ENCODE peak calls at places on chromosomes 12 and 14, in eight cellular contexts. One of them, this sample, is unnamed.

GRCh38 chr14:92652413-92653151 is 95.8 kb downstream of the LGMN start:
- DNase-seq in HCT116: no peak
- DNase-seq in right lobe of liver: no peak
- DNase-seq in erythroblast: no peak
- DNase-seq in endothelial cell of umbilical vein: no peak
- DNase-seq in stomach: no peak
- DNase-seq in esophagus squamous epithelium: no peak
- DNase-seq in breast epithelium: no peak
- DNase-seq in this sample: no peak

GRCh38 chr14:52267501-52268190 is at the start of gene PTGDR:
- DNase-seq in endothelial cell of umbilical vein: no peak
- DNase-seq in esophagus squamous epithelium: no peak
- DNase-seq in stomach: peak; percentile 30
- DNase-seq in breast epithelium: no peak
- DNase-seq in erythroblast: peak; percentile 34
- DNase-seq in right lobe of liver: no peak
- DNase-seq in HCT116: no peak
- DNase-seq in this sample: no peak

GRCh38 chr12:25829192-25829591 is 129.3 kb upstream of the RASSF8 start:
- DNase-seq in right lobe of liver: no peak
- DNase-seq in endothelial cell of umbilical vein: peak; percentile 97
- DNase-seq in HCT116: no peak
- DNase-seq in esophagus squamous epithelium: no peak
- DNase-seq in erythroblast: no peak
- DNase-seq in stomach: no peak
- DNase-seq in breast epithelium: no peak
- DNase-seq in this sample: peak; percentile 39

GRCh38 chr14:77612011-77612620 is 4.3 kb downstream of the SPTLC2 start:
- DNase-seq in esophagus squamous epithelium: no peak
- DNase-seq in endothelial cell of umbilical vein: peak; percentile 38
- DNase-seq in erythroblast: no peak
- DNase-seq in right lobe of liver: no peak
- DNase-seq in breast epithelium: no peak
- DNase-seq in HCT116: no peak
- DNase-seq in stomach: no peak
- DNase-seq in this sample: no peak

GRCh38 chr14:99436247-99437180 is 44.1 kb downstream of the SETD3 start:
- DNase-seq in right lobe of liver: no peak
- DNase-seq in esophagus squamous epithelium: no peak
- DNase-seq in HCT116: no peak
- DNase-seq in stomach: no peak
- DNase-seq in erythroblast: no peak
- DNase-seq in breast epithelium: no peak
- DNase-seq in endothelial cell of umbilical vein: peak; percentile 58
- DNase-seq in this sample: no peak

GRCh38 chr12:118053071-118053985 is 7.7 kb downstream of the WSB2 start:
- DNase-seq in esophagus squamous epithelium: no peak
- DNase-seq in stomach: no peak
- DNase-seq in HCT116: no peak
- DNase-seq in erythroblast: no peak
- DNase-seq in breast epithelium: no peak
- DNase-seq in endothelial cell of umbilical vein: no peak
- DNase-seq in right lobe of liver: no peak
- DNase-seq in this sample: no peak

GRCh38 chr12:23938422-23938821 is 11.0 kb downstream of the SOX5 start:
- DNase-seq in erythroblast: no peak
- DNase-seq in endothelial cell of umbilical vein: no peak
- DNase-seq in stomach: no peak
- DNase-seq in breast epithelium: no peak
- DNase-seq in right lobe of liver: no peak
- DNase-seq in HCT116: no peak
- DNase-seq in esophagus squamous epithelium: no peak
- DNase-seq in this sample: no peak

GRCh38 chr14:20530771-20531571 is 25.6 kb downstream of the RNASE10 start:
- DNase-seq in HCT116: peak; percentile 78
- DNase-seq in erythroblast: peak; percentile 69
- DNase-seq in right lobe of liver: peak; percentile 75
- DNase-seq in breast epithelium: no peak
- DNase-seq in endothelial cell of umbilical vein: peak; percentile 71
- DNase-seq in esophagus squamous epithelium: peak; percentile 7
- DNase-seq in stomach: peak; percentile 73
- DNase-seq in this sample: no peak

GRCh38 chr12:49041881-49042484 is 18.6 kb downstream of the KMT2D start:
- DNase-seq in stomach: no peak
- DNase-seq in right lobe of liver: no peak
- DNase-seq in erythroblast: no peak
- DNase-seq in HCT116: no peak
- DNase-seq in endothelial cell of umbilical vein: no peak
- DNase-seq in esophagus squamous epithelium: no peak
- DNase-seq in breast epithelium: no peak
- DNase-seq in this sample: no peak

GRCh38 chr12:10557766-10558165 is 52.1 kb downstream of the EIF2S3B start:
- DNase-seq in right lobe of liver: no peak
- DNase-seq in breast epithelium: no peak
- DNase-seq in esophagus squamous epithelium: no peak
- DNase-seq in stomach: no peak
- DNase-seq in erythroblast: no peak
- DNase-seq in HCT116: no peak
- DNase-seq in endothelial cell of umbilical vein: no peak
- DNase-seq in this sample: no peak

GRCh38 chr12:68236421-68237059 is 10.9 kb upstream of the IL26 start:
- DNase-seq in erythroblast: peak; percentile 73
- DNase-seq in endothelial cell of umbilical vein: peak; percentile 20
- DNase-seq in HCT116: no peak
- DNase-seq in esophagus squamous epithelium: no peak
- DNase-seq in right lobe of liver: peak; percentile 45
- DNase-seq in stomach: no peak
- DNase-seq in breast epithelium: no peak
- DNase-seq in this sample: no peak

GRCh38 chr12:3837049-3837448 is 36.1 kb downstream of the PARP11 start:
- DNase-seq in right lobe of liver: no peak
- DNase-seq in stomach: no peak
- DNase-seq in endothelial cell of umbilical vein: no peak
- DNase-seq in erythroblast: peak; percentile 6
- DNase-seq in HCT116: no peak
- DNase-seq in breast epithelium: no peak
- DNase-seq in esophagus squamous epithelium: no peak
- DNase-seq in this sample: no peak

GRCh38 chr12:131536766-131537165 is 174.1 kb upstream of the SFSWAP start:
- DNase-seq in stomach: no peak
- DNase-seq in esophagus squamous epithelium: no peak
- DNase-seq in HCT116: no peak
- DNase-seq in breast epithelium: no peak
- DNase-seq in endothelial cell of umbilical vein: no peak
- DNase-seq in erythroblast: no peak
- DNase-seq in right lobe of liver: no peak
- DNase-seq in this sample: no peak

GRCh38 chr14:61444215-61444768 is 122.9 kb downstream of the PRKCH start:
- DNase-seq in right lobe of liver: no peak
- DNase-seq in breast epithelium: no peak
- DNase-seq in stomach: no peak
- DNase-seq in endothelial cell of umbilical vein: no peak
- DNase-seq in erythroblast: no peak
- DNase-seq in esophagus squamous epithelium: no peak
- DNase-seq in HCT116: no peak
- DNase-seq in this sample: no peak

GRCh38 chr12:50112456-50113218 is 601 bp downstream of the COX14 start:
- DNase-seq in erythroblast: peak; percentile 80
- DNase-seq in right lobe of liver: no peak
- DNase-seq in stomach: peak; percentile 41
- DNase-seq in esophagus squamous epithelium: no peak
- DNase-seq in endothelial cell of umbilical vein: no peak
- DNase-seq in breast epithelium: no peak
- DNase-seq in HCT116: no peak
- DNase-seq in this sample: no peak

GRCh38 chr12:132723015-132723763 is 12.5 kb downstream of the PGAM5 start:
- DNase-seq in endothelial cell of umbilical vein: no peak
- DNase-seq in stomach: no peak
- DNase-seq in erythroblast: no peak
- DNase-seq in HCT116: no peak
- DNase-seq in breast epithelium: no peak
- DNase-seq in esophagus squamous epithelium: no peak
- DNase-seq in right lobe of liver: no peak
- DNase-seq in this sample: no peak

GRCh38 chr14:105974902-105975301 is 448.5 kb downstream of the TMEM121 start:
- DNase-seq in right lobe of liver: no peak
- DNase-seq in erythroblast: peak; percentile 50
- DNase-seq in breast epithelium: no peak
- DNase-seq in stomach: no peak
- DNase-seq in HCT116: peak; percentile 8
- DNase-seq in esophagus squamous epithelium: no peak
- DNase-seq in endothelial cell of umbilical vein: no peak
- DNase-seq in this sample: no peak

GRCh38 chr14:85437143-85437542 is 92.8 kb upstream of the FLRT2 start:
- DNase-seq in right lobe of liver: no peak
- DNase-seq in stomach: no peak
- DNase-seq in erythroblast: no peak
- DNase-seq in esophagus squamous epithelium: no peak
- DNase-seq in endothelial cell of umbilical vein: peak; percentile 54
- DNase-seq in HCT116: no peak
- DNase-seq in breast epithelium: no peak
- DNase-seq in this sample: no peak

GRCh38 chr12:59398164-59398563 is 197.7 kb upstream of the SLC16A7 start:
- DNase-seq in breast epithelium: no peak
- DNase-seq in stomach: no peak
- DNase-seq in esophagus squamous epithelium: no peak
- DNase-seq in right lobe of liver: no peak
- DNase-seq in HCT116: no peak
- DNase-seq in erythroblast: no peak
- DNase-seq in endothelial cell of umbilical vein: no peak
- DNase-seq in this sample: no peak

GRCh38 chr12:103884316-103884715 is 43.3 kb upstream of the NT5DC3 start:
- DNase-seq in HCT116: no peak
- DNase-seq in erythroblast: peak; percentile 22
- DNase-seq in right lobe of liver: no peak
- DNase-seq in breast epithelium: no peak
- DNase-seq in endothelial cell of umbilical vein: peak; percentile 72
- DNase-seq in esophagus squamous epithelium: no peak
- DNase-seq in stomach: no peak
- DNase-seq in this sample: no peak

GRCh38 chr12:120230974-120231315 is 30.0 kb upstream of the RPLP0 start:
- DNase-seq in esophagus squamous epithelium: no peak
- DNase-seq in right lobe of liver: no peak
- DNase-seq in endothelial cell of umbilical vein: no peak
- DNase-seq in HCT116: no peak
- DNase-seq in breast epithelium: no peak
- DNase-seq in stomach: no peak
- DNase-seq in erythroblast: no peak
- DNase-seq in this sample: no peak
- TF ChIP-seq POLR2A in esophagus squamous epithelium: no peak
- TF ChIP-seq POLR2A in right lobe of liver: no peak
- TF ChIP-seq POLR2A in endothelial cell of umbilical vein: no peak
- TF ChIP-seq POLR2A in HCT116: no peak
- TF ChIP-seq POLR2A in breast epithelium: no peak
- TF ChIP-seq POLR2A in stomach: no peak
- TF ChIP-seq POLR2A in erythroblast: no peak
- TF ChIP-seq POLR2A in this sample: no peak

GRCh38 chr12:34022079-34022830 is at the start of gene ALG10:
- DNase-seq in right lobe of liver: peak; percentile 98
- DNase-seq in stomach: peak; percentile 96
- DNase-seq in HCT116: peak; percentile 93
- DNase-seq in endothelial cell of umbilical vein: peak; percentile 96
- DNase-seq in esophagus squamous epithelium: peak; percentile 84
- DNase-seq in erythroblast: peak; percentile 99
- DNase-seq in breast epithelium: peak; percentile 98
- DNase-seq in this sample: peak; percentile 31
- TF ChIP-seq POLR2A in right lobe of liver: peak; percentile 39
- TF ChIP-seq POLR2A in stomach: no peak
- TF ChIP-seq POLR2A in HCT116: no peak
- TF ChIP-seq POLR2A in endothelial cell of umbilical vein: peak; percentile 80
- TF ChIP-seq POLR2A in esophagus squamous epithelium: no peak
- TF ChIP-seq POLR2A in erythroblast: peak; percentile 79
- TF ChIP-seq POLR2A in breast epithelium: no peak
- TF ChIP-seq POLR2A in this sample: no peak

GRCh38 chr14:75254381-75254821 is 24.2 kb upstream of the FOS start:
- DNase-seq in right lobe of liver: peak; percentile 91
- DNase-seq in endothelial cell of umbilical vein: no peak
- DNase-seq in esophagus squamous epithelium: no peak
- DNase-seq in stomach: peak; percentile 77
- DNase-seq in breast epithelium: peak; percentile 78
- DNase-seq in erythroblast: no peak
- DNase-seq in HCT116: no peak
- DNase-seq in this sample: no peak
- TF ChIP-seq POLR2A in right lobe of liver: peak; percentile 17
- TF ChIP-seq POLR2A in endothelial cell of umbilical vein: no peak
- TF ChIP-seq POLR2A in esophagus squamous epithelium: no peak
- TF ChIP-seq POLR2A in stomach: no peak
- TF ChIP-seq POLR2A in breast epithelium: no peak
- TF ChIP-seq POLR2A in erythroblast: no peak
- TF ChIP-seq POLR2A in HCT116: no peak
- TF ChIP-seq POLR2A in this sample: no peak

GRCh38 chr12:120463712-120464111 is 5.8 kb downstream of the SRSF9 start:
- DNase-seq in erythroblast: no peak
- DNase-seq in esophagus squamous epithelium: no peak
- DNase-seq in breast epithelium: no peak
- DNase-seq in endothelial cell of umbilical vein: no peak
- DNase-seq in stomach: no peak
- DNase-seq in HCT116: no peak
- DNase-seq in right lobe of liver: no peak
- DNase-seq in this sample: no peak

GRCh38 chr12:120457133-120457532 is 10.9 kb downstream of the GATC start:
- DNase-seq in HCT116: no peak
- DNase-seq in stomach: no peak
- DNase-seq in erythroblast: peak; percentile 33
- DNase-seq in breast epithelium: no peak
- DNase-seq in esophagus squamous epithelium: no peak
- DNase-seq in endothelial cell of umbilical vein: no peak
- DNase-seq in right lobe of liver: no peak
- DNase-seq in this sample: no peak

GRCh38 chr12:120460157-120460556 is 9.4 kb downstream of the SRSF9 start:
- DNase-seq in endothelial cell of umbilical vein: no peak
- DNase-seq in esophagus squamous epithelium: no peak
- DNase-seq in stomach: no peak
- DNase-seq in HCT116: no peak
- DNase-seq in right lobe of liver: no peak
- DNase-seq in erythroblast: no peak
- DNase-seq in breast epithelium: no peak
- DNase-seq in this sample: no peak

GRCh38 chr12:120466560-120467315 is 2.8 kb downstream of the SRSF9 start:
- DNase-seq in esophagus squamous epithelium: no peak
- DNase-seq in stomach: peak; percentile 48
- DNase-seq in breast epithelium: no peak
- DNase-seq in erythroblast: peak; percentile 70
- DNase-seq in endothelial cell of umbilical vein: peak; percentile 29
- DNase-seq in HCT116: peak; percentile 34
- DNase-seq in right lobe of liver: peak; percentile 51
- DNase-seq in this sample: no peak

DNA sequence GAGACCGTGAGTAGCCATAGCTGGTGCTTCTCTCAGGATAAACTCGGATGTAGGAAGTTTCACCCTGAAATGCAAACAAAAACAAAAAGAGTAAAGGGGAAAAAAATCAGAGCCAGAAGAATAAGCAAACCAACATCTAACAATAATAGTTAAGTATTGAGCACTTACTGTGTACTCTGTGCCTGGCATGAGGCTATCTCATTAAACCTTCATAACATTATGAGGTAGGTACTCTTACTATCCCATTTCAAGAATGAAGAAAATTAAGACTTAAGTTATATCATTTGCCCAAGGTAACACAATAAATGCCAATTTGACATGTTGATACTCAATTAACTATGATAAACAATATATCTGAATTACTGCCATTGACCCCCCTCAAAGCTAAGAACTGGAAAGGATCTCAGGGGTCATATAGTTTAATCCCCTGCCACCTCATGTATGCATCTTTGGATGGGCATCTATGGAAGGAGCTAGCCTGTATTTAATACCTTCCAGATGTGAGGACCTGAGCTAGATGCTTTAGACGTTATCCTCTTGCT is 7.4 kb downstream of the SRSF9 start:
- DNase-seq in right lobe of liver: no peak
- DNase-seq in erythroblast: no peak
- DNase-seq in breast epithelium: no peak
- DNase-seq in HCT116: no peak
- DNase-seq in esophagus squamous epithelium: no peak
- DNase-seq in endothelial cell of umbilical vein: no peak
- DNase-seq in stomach: no peak
- DNase-seq in this sample: no peak
- TF ChIP-seq POLR2A in right lobe of liver: no peak
- TF ChIP-seq POLR2A in erythroblast: no peak
- TF ChIP-seq POLR2A in breast epithelium: no peak
- TF ChIP-seq POLR2A in HCT116: no peak
- TF ChIP-seq POLR2A in esophagus squamous epithelium: no peak
- TF ChIP-seq POLR2A in endothelial cell of umbilical vein: no peak
- TF ChIP-seq POLR2A in stomach: no peak
- TF ChIP-seq POLR2A in this sample: no peak